ENCODE peak calls at places on chromosomes 5 and 9, in ten cellular contexts. N is stomach; K is A549; F is aorta; H is cardiac muscle cell; T is spleen; V is heart left ventricle; E is BE2C; D is naive thymus-derived CD4-positive, alpha-beta T cell; Q is neural progenitor cell. R is an unnamed sample.
A peak's percentile ranks its signal among the peaks of the same experiment; 100 is the strongest.

GRCh38 chr5:127884416-127884815 is 181.2 kb downstream of the CCDC192 start:
- DNase-seq in N (no peak), K (no peak), F (no peak), H (no peak), T (no peak), V (no peak), E (no peak), D (no peak), Q (no peak), R (no peak)

GRCh38 chr9:129574911-129575574 is 45.9 kb downstream of the C9orf50 start:
- DNase-seq in N (no peak), K (peak; percentile 73), F (no peak), H (no peak), T (no peak), V (no peak), E (no peak), D (no peak), Q (no peak), R (no peak)

GRCh38 chr9:16899611-16900010 is 29.1 kb upstream of the BNC2 start:
- DNase-seq in N (no peak), K (no peak), F (no peak), H (no peak), T (no peak), V (no peak), E (no peak), D (no peak), Q (no peak), R (no peak)

GRCh38 chr5:147417133-147417813 is 92.6 kb downstream of the DPYSL3 start:
- DNase-seq in N (peak; percentile 72), K (no peak), F (peak; percentile 76), H (no peak), T (no peak), V (peak; percentile 45), E (no peak), D (no peak), Q (no peak), R (no peak)

GRCh38 chr5:72107874-72108199 is 562 bp downstream of the MAP1B start:
- DNase-seq in N (no peak), K (peak; percentile 55), F (no peak), H (peak; percentile 43), T (no peak), V (peak; percentile 28), E (no peak), D (no peak), Q (peak; percentile 64), R (no peak)

GRCh38 chr5:31916327-31916726 is 257.8 kb downstream of the GOLPH3 start:
- DNase-seq in N (no peak), K (no peak), F (no peak), H (no peak), T (no peak), V (no peak), E (no peak), D (no peak), Q (no peak), R (peak; percentile 65)

GRCh38 chr5:1737790-1738405 is 61.7 kb downstream of the MRPL36 start:
- DNase-seq in N (peak; percentile 25), K (peak; percentile 16), F (peak; percentile 1), H (peak; percentile 54), T (no peak), V (no peak), E (no peak), D (peak; percentile 48), Q (peak; percentile 54), R (no peak)

GRCh38 chr5:165457854-165458481 is 1952.5 kb downstream of the MAT2B start:
- DNase-seq in N (no peak), K (peak; percentile 31), F (no peak), H (peak; percentile 62), T (no peak), V (no peak), E (peak; percentile 33), D (no peak), Q (peak; percentile 64), R (no peak)

GRCh38 chr5:10515492-10515891 is 48.4 kb upstream of the ANKRD33B start:
- DNase-seq in N (no peak), K (no peak), F (no peak), H (no peak), T (no peak), V (no peak), E (no peak), D (no peak), Q (no peak), R (no peak)

GRCh38 chr9:120545691-120546565 is 34.0 kb downstream of the CDK5RAP2 start:
- DNase-seq in N (no peak), K (no peak), F (no peak), H (no peak), T (no peak), V (no peak), E (no peak), D (no peak), Q (no peak), R (no peak)

GRCh38 chr5:74766348-74766886 is 500 bp downstream of the GFM2 start:
- DNase-seq in N (no peak), K (peak; percentile 62), F (no peak), H (peak; percentile 20), T (no peak), V (no peak), E (no peak), D (peak; percentile 47), Q (peak; percentile 48), R (no peak)

GRCh38 chr5:138188632-138189031 is 9.7 kb downstream of the KIF20A start:
- DNase-seq in N (no peak), K (no peak), F (no peak), H (no peak), T (no peak), V (no peak), E (no peak), D (no peak), Q (no peak), R (no peak)

GRCh38 chr5:997001-997474 is 11.6 kb upstream of the NKD2 start:
- DNase-seq in N (no peak), K (peak; percentile 46), F (peak; percentile 58), H (peak; percentile 52), T (no peak), V (peak; percentile 74), E (no peak), D (no peak), Q (no peak), R (no peak)

GRCh38 chr9:69421908-69422801 is 97.1 kb downstream of the ENTREP1 start:
- DNase-seq in N (peak; percentile 56), K (peak; percentile 62), F (no peak), H (peak; percentile 76), T (no peak), V (peak; percentile 57), E (peak; percentile 71), D (peak; percentile 43), Q (peak; percentile 86), R (no peak)

GRCh38 chr5:41793156-41793770 is 77.0 kb downstream of the OXCT1 start:
- DNase-seq in N (no peak), K (no peak), F (no peak), H (no peak), T (no peak), V (no peak), E (peak; percentile 74), D (no peak), Q (no peak), R (no peak)

GRCh38 chr5:66443462-66444130 is 152.6 kb upstream of the MAST4 start:
- DNase-seq in N (no peak), K (no peak), F (no peak), H (no peak), T (no peak), V (no peak), E (no peak), D (no peak), Q (no peak), R (no peak)

GRCh38 chr9:131469369-131469768 is 33.3 kb upstream of the POMT1 start:
- DNase-seq in N (no peak), K (no peak), F (no peak), H (no peak), T (peak; percentile 27), V (no peak), E (no peak), D (no peak), Q (no peak), R (no peak)

GRCh38 chr5:109866051-109866450 is 176.3 kb downstream of the MAN2A1 start:
- DNase-seq in N (no peak), K (no peak), F (no peak), H (no peak), T (no peak), V (no peak), E (no peak), D (no peak), Q (no peak), R (no peak)

GRCh38 chr9:106376689-106377088 is 486.3 kb upstream of the ZNF462 start:
- DNase-seq in N (no peak), K (no peak), F (no peak), H (no peak), T (no peak), V (no peak), E (no peak), D (no peak), Q (no peak), R (no peak)

GRCh38 chr5:33166522-33166921 is 274.2 kb upstream of the TARS1 start:
- DNase-seq in N (no peak), K (no peak), F (no peak), H (no peak), T (no peak), V (no peak), E (no peak), D (no peak), Q (no peak), R (no peak)
- H3K9me3 ChIP-seq in N (peaks cover 10% of the 10 kb centered on the region), K (peaks cover 23% of the 10 kb centered on the region), F (no peaks in the 10 kb centered on the region), H (no peaks in the 10 kb centered on the region), T (peaks cover 41% of the 10 kb centered on the region), V (peaks cover 41% of the 10 kb centered on the region), E (no peaks in the 10 kb centered on the region), D (no peaks in the 10 kb centered on the region), Q (no peaks in the 10 kb centered on the region), R (peaks cover 5% of the 10 kb centered on the region)

GRCh38 chr5:136034976-136035375 is 6.2 kb downstream of the TGFBI start:
- DNase-seq in N (no peak), K (no peak), F (no peak), H (no peak), T (peak; percentile 28), V (peak; percentile 76), E (no peak), D (no peak), Q (no peak), R (peak; percentile 33)
- H3K4me1 ChIP-seq in N (peaks cover 22% of the 10 kb centered on the region), K (peaks cover 95% of the 10 kb centered on the region), F (no peaks in the 10 kb centered on the region), H (no peaks in the 10 kb centered on the region), T (peaks cover 18% of the 10 kb centered on the region), V (peaks cover 58% of the 10 kb centered on the region), E (no peaks in the 10 kb centered on the region), D (peaks cover 33% of the 10 kb centered on the region), Q (peaks cover 16% of the 10 kb centered on the region), R (peaks cover 72% of the 10 kb centered on the region)

GRCh38 chr5:178981381-178981780 is 13.7 kb downstream of the GRM6 start:
- DNase-seq in N (no peak), K (no peak), F (no peak), H (no peak), T (peak; percentile 37), V (no peak), E (no peak), D (no peak), Q (no peak), R (no peak)
- H3K9me3 ChIP-seq in N (peaks cover 88% of the 10 kb centered on the region), K (peaks cover 25% of the 10 kb centered on the region), F (peaks cover 54% of the 10 kb centered on the region), H (no peaks in the 10 kb centered on the region), T (peaks cover 99% of the 10 kb centered on the region), V (peaks cover 97% of the 10 kb centered on the region), E (peaks cover 3% of the 10 kb centered on the region), D (no peaks in the 10 kb centered on the region), Q (peaks cover 7% of the 10 kb centered on the region), R (peaks cover 31% of the 10 kb centered on the region)

DNA sequence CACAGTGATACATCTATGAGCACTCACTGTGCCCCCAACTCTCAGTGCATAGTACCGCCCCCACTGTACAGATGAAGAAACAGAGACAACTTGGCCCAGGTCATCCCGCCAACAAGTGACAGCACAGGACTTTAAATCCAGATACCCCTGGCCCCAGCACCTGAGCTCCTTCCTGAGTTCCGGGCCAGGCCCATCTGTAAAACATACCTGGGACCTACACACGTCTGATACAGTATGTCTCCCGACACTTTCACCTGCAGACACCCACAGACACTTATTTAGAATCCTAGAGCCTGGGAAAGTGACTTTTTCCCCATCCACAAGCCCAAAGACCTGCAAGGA is 60.8 kb upstream of the SLC25A51 start:
- DNase-seq in N (no peak), K (no peak), F (peak; percentile 70), H (no peak), T (no peak), V (no peak), E (no peak), D (no peak), Q (no peak), R (no peak)
- H3K4me1 ChIP-seq in N (peaks cover 66% of the 10 kb centered on the region), K (peaks cover 66% of the 10 kb centered on the region), F (peaks cover 3% of the 10 kb centered on the region), H (peaks cover 7% of the 10 kb centered on the region), T (no peaks in the 10 kb centered on the region), V (peaks cover 35% of the 10 kb centered on the region), E (no peaks in the 10 kb centered on the region), D (no peaks in the 10 kb centered on the region), Q (no peaks in the 10 kb centered on the region), R (peaks cover 63% of the 10 kb centered on the region)